ENCODE peak calls at places on chromosomes 2 and 18, in ten cellular contexts. T is dorsolateral prefrontal cortex; P is NCI-H2171; N is posterior vena cava; M is skeletal muscle cell; Y is GM06990; I is lower lobe of right lung; S is activated T-cell treated with anti-CD3 and anti-CD28 coated beads, Interleukin-2, amount 50 U/mL, for 72 hours; C is activated effector memory CD4-positive, alpha-beta T cell treated with anti-CD3 and anti-CD28 coated beads, Interleukin-2, amount 50 U/mL, for 16 hours; Z is C1 segment of cervical spinal cord. O is an unnamed sample.

GRCh38 chr2:111116843-111117665 is 3.7 kb upstream of the BCL2L11 start:
- DNase-seq in T (peak), P (peak), N (peak), M (no peak), Y (peak), I (peak), S (peak), C (peak), Z (peak), O (peak)

GRCh38 chr2:233458826-233459225 is 104.5 kb downstream of the DGKD start:
- DNase-seq in T (no peak), P (no peak), N (no peak), M (no peak), Y (no peak), I (no peak), S (no peak), C (no peak), Z (no peak), O (no peak)

GRCh38 chr2:119678021-119678656 is 862 bp upstream of the TMEM177 start:
- DNase-seq in T (no peak), P (peak), N (peak), M (no peak), Y (no peak), I (no peak), S (peak), C (peak), Z (no peak), O (no peak)

GRCh38 chr2:38462121-38462634 is 85.1 kb upstream of the ATL2 start:
- DNase-seq in T (no peak), P (no peak), N (no peak), M (peak), Y (no peak), I (no peak), S (peak), C (peak), Z (no peak), O (no peak)

GRCh38 chr2:3617198-3617890 is 22.4 kb downstream of the COLEC11 start:
- DNase-seq in T (no peak), P (no peak), N (peak), M (no peak), Y (no peak), I (no peak), S (no peak), C (peak), Z (no peak), O (no peak)

GRCh38 chr2:16280081-16280480 is 339.7 kb downstream of the MYCN start:
- DNase-seq in T (no peak), P (no peak), N (no peak), M (no peak), Y (no peak), I (no peak), S (no peak), C (no peak), Z (no peak), O (no peak)

GRCh38 chr2:234964631-234965461 is 13.0 kb downstream of the SH3BP4 start:
- DNase-seq in T (no peak), P (no peak), N (peak), M (no peak), Y (no peak), I (no peak), S (no peak), C (peak), Z (no peak), O (no peak)

GRCh38 chr2:221042926-221043325 is 529.2 kb downstream of the EPHA4 start:
- DNase-seq in T (no peak), P (no peak), N (no peak), M (peak), Y (no peak), I (no peak), S (no peak), C (no peak), Z (no peak), O (no peak)

GRCh38 chr2:54310314-54310713 is 54.3 kb upstream of the TSPYL6 start:
- DNase-seq in T (no peak), P (no peak), N (no peak), M (no peak), Y (no peak), I (no peak), S (no peak), C (no peak), Z (no peak), O (no peak)

GRCh38 chr2:23434721-23435121 is 49.7 kb downstream of the KLHL29 start:
- DNase-seq in T (no peak), P (no peak), N (no peak), M (no peak), Y (no peak), I (no peak), S (no peak), C (no peak), Z (no peak), O (no peak)

GRCh38 chr2:14543284-14543683 is 89.2 kb upstream of the LRATD1 start:
- DNase-seq in T (no peak), P (no peak), N (no peak), M (no peak), Y (no peak), I (no peak), S (no peak), C (no peak), Z (no peak), O (no peak)

GRCh38 chr18:35029103-35029502 is 12.1 kb upstream of the MAPRE2 start:
- DNase-seq in T (no peak), P (no peak), N (no peak), M (no peak), Y (no peak), I (peak), S (no peak), C (no peak), Z (no peak), O (no peak)

GRCh38 chr2:65300134-65300771 is 72.6 kb downstream of the ACTR2 start:
- DNase-seq in T (peak), P (no peak), N (peak), M (peak), Y (peak), I (peak), S (no peak), C (no peak), Z (peak), O (no peak)

GRCh38 chr2:113876503-113877387 is 13.1 kb upstream of the ACTR3 start:
- DNase-seq in T (no peak), P (no peak), N (no peak), M (no peak), Y (no peak), I (peak), S (peak), C (peak), Z (no peak), O (no peak)

GRCh38 chr2:183269956-183270355 is 145.7 kb downstream of the NUP35 start:
- DNase-seq in T (no peak), P (peak), N (no peak), M (peak), Y (no peak), I (no peak), S (no peak), C (no peak), Z (no peak), O (no peak)

GRCh38 chr18:48222118-48222517 is 187.1 kb downstream of the ZBTB7C start:
- DNase-seq in T (no peak), P (peak), N (no peak), M (peak), Y (no peak), I (peak), S (peak), C (no peak), Z (no peak), O (no peak)